ENCODE peak calls at places on chromosomes 16 and 17, in seven cellular contexts. Q is neuronal stem cell, E is H9, P is IMR-90, O is H1, J is mesenchymal stem cell, G is trophoblast cell. S is an unnamed sample.

GRCh38 chr16:47578573-47578972 is 117.4 kb downstream of the PHKB start:
- DNase-seq in G (peak), P (peak), Q (no peak), O (no peak), J (no peak), E (no peak), S (peak)

GRCh38 chr17:76791053-76791980 is 53.4 kb downstream of the MFSD11 start:
- DNase-seq in P (peak), E (no peak), G (no peak), Q (no peak), J (peak), O (no peak), S (no peak)

GRCh38 chr16:48444574-48444973 is 59.4 kb upstream of the SIAH1 start:
- DNase-seq in G (peak), E (no peak), P (peak), Q (no peak), O (no peak), J (peak), S (no peak)

GRCh38 chr17:12730931-12731521 is 58.3 kb upstream of the ARHGAP44 start:
- DNase-seq in O (no peak), P (peak), Q (no peak), G (peak), J (peak), E (peak), S (peak)

GRCh38 chr17:67067571-67068517 is 23.5 kb downstream of the CACNG1 start:
- DNase-seq in G (no peak), Q (no peak), J (no peak), E (no peak), P (no peak), O (no peak), S (no peak)

GRCh38 chr16:81836279-81837054 is 57.4 kb downstream of the PLCG2 start:
- DNase-seq in G (no peak), E (no peak), P (no peak), Q (no peak), O (no peak), J (no peak), S (no peak)

GRCh38 chr16:29862383-29862883 is 593 bp downstream of the CDIPT start:
- DNase-seq in O (no peak), G (peak), J (peak), P (no peak), E (no peak), Q (no peak), S (peak)

GRCh38 chr16:52581530-52581929 is 34.6 kb upstream of the TOX3 start:
- DNase-seq in P (no peak), J (no peak), O (no peak), Q (no peak), G (no peak), E (no peak), S (peak)

GRCh38 chr16:50515218-50515617 is 33.0 kb upstream of the NKD1 start:
- DNase-seq in G (no peak), J (no peak), P (no peak), Q (no peak), O (no peak), E (no peak), S (no peak)

GRCh38 chr17:56441331-56441730 is 152.2 kb upstream of the NOG start:
- DNase-seq in O (no peak), E (no peak), Q (no peak), G (no peak), P (peak), J (peak), S (peak)

GRCh38 chr16:65002265-65002664 is 119.6 kb downstream of the CDH11 start:
- DNase-seq in Q (no peak), J (peak), E (no peak), G (no peak), P (peak), O (no peak), S (no peak)

GRCh38 chr17:412211-413015 is 59.8 kb upstream of the RPH3AL start:
- DNase-seq in P (peak), Q (peak), G (peak), E (no peak), J (peak), O (no peak), S (peak)

GRCh38 chr16:23826528-23827244 is 9.1 kb upstream of the PRKCB start:
- DNase-seq in E (no peak), G (no peak), O (no peak), J (no peak), P (no peak), Q (no peak), S (no peak)

GRCh38 chr17:2926019-2926650 is 129.9 kb downstream of the RAP1GAP2 start:
- DNase-seq in Q (no peak), G (peak), J (no peak), P (peak), E (no peak), O (no peak), S (no peak)

GRCh38 chr16:79042886-79043285 is 557.7 kb downstream of the MAF start:
- DNase-seq in Q (no peak), E (no peak), G (no peak), J (no peak), O (no peak), P (no peak), S (no peak)

GRCh38 chr17:15510361-15510760 is 42.9 kb upstream of the CDRT4 start:
- DNase-seq in E (no peak), P (peak), G (no peak), Q (no peak), O (no peak), J (peak), S (no peak)

GRCh38 chr17:75774988-75775668 is 9.5 kb upstream of the UNK start:
- DNase-seq in O (no peak), J (peak), P (peak), Q (no peak), E (peak), G (peak), S (peak)

GRCh38 chr16:31874354-31875111 is 926 bp downstream of the ZNF267 start:
- DNase-seq in Q (no peak), E (no peak), J (peak), P (peak), O (no peak), G (peak), S (no peak)

GRCh38 chr17:61203765-61204164 is 195.9 kb upstream of the TBX2 start:
- DNase-seq in J (no peak), P (no peak), Q (no peak), G (no peak), O (no peak), E (no peak), S (no peak)

GRCh38 chr17:76561799-76562268 is 22.0 kb downstream of the PRCD start:
- DNase-seq in O (no peak), J (no peak), P (no peak), G (no peak), E (no peak), Q (no peak), S (no peak)

GRCh38 chr16:23501291-23501690 is 9.0 kb downstream of the GGA2 start:
- DNase-seq in G (no peak), O (no peak), J (no peak), Q (no peak), E (no peak), P (no peak), S (no peak)

GRCh38 chr16:74842413-74842812 is 67.8 kb upstream of the FA2H start:
- DNase-seq in P (no peak), J (no peak), E (no peak), Q (no peak), O (no peak), G (no peak), S (no peak)

GRCh38 chr16:82884320-82884898 is 257.6 kb downstream of the CDH13 start:
- DNase-seq in Q (no peak), E (no peak), G (no peak), P (no peak), J (no peak), O (no peak), S (no peak)

GRCh38 chr16:86597880-86598606 is 19.7 kb downstream of the FOXL1 start:
- DNase-seq in J (no peak), P (no peak), G (no peak), O (no peak), Q (no peak), E (no peak), S (no peak)

GRCh38 chr17:3955373-3955978 is 8.8 kb downstream of the ATP2A3 start:
- DNase-seq in J (no peak), O (no peak), E (no peak), P (no peak), Q (no peak), G (no peak), S (no peak)

DNA sequence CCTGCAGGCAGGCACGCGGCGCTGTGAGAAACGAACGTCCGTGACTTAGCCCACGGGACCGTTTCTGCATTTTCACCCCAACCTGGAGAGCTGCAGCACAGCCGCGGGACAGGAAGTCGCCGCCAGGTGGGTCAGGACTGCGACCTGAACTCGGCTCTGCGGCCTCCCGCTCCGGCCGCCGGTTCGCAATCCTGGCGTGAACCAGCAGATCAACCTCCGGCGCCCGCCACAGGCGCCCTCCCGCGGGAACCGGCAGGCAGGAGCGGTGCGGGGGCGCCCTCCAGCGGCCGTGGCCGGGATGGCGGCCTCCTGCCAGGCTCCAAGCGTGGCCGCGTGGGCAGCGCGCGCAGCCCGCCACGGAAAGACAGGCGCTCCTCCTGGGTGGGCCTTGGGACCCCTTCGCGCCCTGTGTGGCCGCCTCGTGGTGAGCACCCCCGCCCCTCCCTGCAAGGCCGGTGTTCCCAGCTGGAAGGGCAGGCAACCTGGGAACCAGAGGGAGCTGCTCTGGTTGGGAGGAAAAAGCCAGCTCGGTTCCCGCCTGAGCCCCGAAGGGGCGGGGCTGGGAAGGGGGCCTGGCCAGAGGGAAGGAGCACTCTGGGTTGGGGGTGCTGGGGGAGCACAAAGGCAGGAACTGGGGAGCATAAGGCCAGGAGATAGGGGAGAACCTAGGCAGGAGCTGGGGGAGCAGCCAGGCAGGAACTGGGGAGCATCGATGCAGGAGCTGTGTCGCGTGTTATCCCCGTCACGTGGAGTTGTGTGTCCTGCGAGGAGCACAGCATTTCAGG is 28.2 kb downstream of the ACTG1 start:
- DNase-seq in Q (peak), P (peak), G (peak), O (peak), E (peak), J (peak), S (peak)
- H2AK5ac ChIP-seq in Q (peak), P (no peak), G (no peak), O (no peak), E (no peak), J (no peak), S (no peak)

GRCh38 chr17:78709688-78710290 is 72.3 kb downstream of the CYTH1 start:
- DNase-seq in G (no peak), E (no peak), P (no peak), O (no peak), J (no peak), Q (no peak), S (no peak)
- H4K8ac ChIP-seq in G (no peak), E (no peak), P (no peak), O (no peak), J (no peak), Q (no peak), S (no peak)

GRCh38 chr17:42844761-42845555 is 578 bp downstream of the AOC2 start:
- DNase-seq in P (no peak), J (no peak), G (no peak), E (no peak), Q (no peak), O (no peak), S (no peak)

GRCh38 chr17:42845556-42845917 is 1.2 kb downstream of the AOC2 start:
- DNase-seq in J (no peak), P (no peak), G (no peak), Q (no peak), E (no peak), O (no peak), S (no peak)

GRCh38 chr17:42846594-42847280 is 2.4 kb downstream of the AOC2 start:
- DNase-seq in G (peak), O (no peak), Q (no peak), P (peak), J (peak), E (no peak), S (no peak)

GRCh38 chr17:42844271-42844670 is at the start of gene AOC2:
- DNase-seq in G (no peak), O (no peak), P (no peak), E (no peak), J (no peak), Q (no peak), S (no peak)

DNA sequence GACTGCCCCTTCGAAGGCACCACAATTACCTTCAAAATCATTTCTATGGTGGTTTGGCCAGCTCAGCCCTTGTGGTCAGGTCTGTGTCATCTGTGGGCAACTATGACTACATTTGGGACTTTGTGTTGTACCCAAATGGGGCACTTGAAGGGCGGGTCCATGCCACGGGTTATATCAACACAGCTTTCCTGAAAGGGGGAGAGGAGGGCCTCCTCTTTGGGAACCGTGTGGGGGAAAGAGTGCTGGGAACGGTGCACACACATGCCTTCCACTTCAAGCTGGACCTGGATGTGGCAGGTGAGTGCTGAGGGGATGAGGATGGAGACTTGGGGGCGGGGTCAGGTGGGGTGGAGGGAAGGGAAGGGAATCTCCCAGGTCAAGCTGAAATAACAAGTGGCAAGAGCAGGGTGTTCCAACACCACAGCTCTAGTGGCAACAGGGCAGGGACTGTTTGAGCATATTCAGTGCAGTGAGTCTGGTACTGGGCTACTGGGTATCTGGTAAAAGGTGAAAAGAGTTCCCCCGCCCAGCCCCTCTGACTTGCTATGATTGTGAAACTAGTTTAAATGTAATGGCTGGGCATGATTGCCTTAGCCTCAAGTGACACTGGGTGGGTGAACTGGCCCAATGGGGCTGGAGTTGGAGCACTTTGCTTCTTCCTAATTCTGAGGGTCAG is 1.7 kb downstream of the AOC2 start:
- DNase-seq in E (no peak), G (no peak), P (no peak), Q (no peak), J (no peak), O (no peak), S (no peak)
- H3K18ac ChIP-seq in E (no peak), G (no peak), P (no peak), Q (no peak), J (no peak), O (no peak), S (no peak)

GRCh38 chr17:41725134-41725533 is 9.3 kb downstream of the HAP1 start:
- DNase-seq in E (no peak), Q (no peak), G (no peak), J (no peak), O (no peak), P (no peak), S (no peak)
- H2AK5ac ChIP-seq in E (no peak), Q (no peak), G (no peak), J (no peak), O (no peak), P (no peak), S (no peak)

GRCh38 chr17:80388601-80389000 is 26.4 kb upstream of the ENDOV start:
- DNase-seq in Q (no peak), P (no peak), O (no peak), G (no peak), J (no peak), E (no peak), S (no peak)
- H4K8ac ChIP-seq in Q (no peak), P (no peak), O (no peak), G (no peak), J (no peak), E (no peak), S (no peak)

GRCh38 chr16:88769617-88770458 is 15.2 kb downstream of the PIEZO1 start:
- DNase-seq in P (no peak), O (peak), G (peak), E (peak), Q (peak), J (peak), S (peak)
- H3K18ac ChIP-seq in P (peak), O (peak), G (peak), E (no peak), Q (peak), J (peak), S (no peak)

GRCh38 chr17:48373882-48374281 is 56.1 kb downstream of the SKAP1 start:
- DNase-seq in Q (no peak), O (no peak), P (no peak), G (no peak), J (no peak), E (no peak), S (no peak)
- H2AK5ac ChIP-seq in Q (no peak), O (no peak), P (no peak), G (no peak), J (no peak), E (no peak), S (no peak)

GRCh38 chr17:57965521-57966160 is 10.4 kb upstream of the CUEDC1 start:
- DNase-seq in O (no peak), E (no peak), P (no peak), Q (no peak), J (no peak), G (no peak), S (no peak)
- H4K8ac ChIP-seq in O (no peak), E (no peak), P (no peak), Q (no peak), J (no peak), G (no peak), S (no peak)